ENCODE peak calls at places on chromosomes 6 and 20, in nine cellular contexts. U is effector memory CD8-positive, alpha-beta T cell; R is colonic mucosa; Q is spleen; J is right cardiac atrium; E is NCI-H1092 treated with DMSO at 0.1 percent for 48 hours; A is lower lobe of right lung; Z is activated CD4-positive, alpha-beta T cell treated with anti-CD3 and anti-CD28 coated beads for 1 hour; H is activated B cell treated with CpG ODN at 0.5 μM for 24 hours. Y is an unnamed sample.

GRCh38 chr6:32113386-32114352 is 4.5 kb upstream of the TNXB start:
- DNase-seq in U (no peak), E (no peak), H (no peak), Z (no peak), J (peak), Q (peak), A (peak), R (peak), Y (no peak)

GRCh38 chr20:36391456-36391855 is 85.3 kb downstream of the DLGAP4 start:
- DNase-seq in Q (no peak), E (no peak), J (no peak), H (no peak), U (no peak), A (no peak), Z (no peak), R (no peak), Y (no peak)

GRCh38 chr6:109019911-109020310 is 74.7 kb downstream of the SESN1 start:
- DNase-seq in H (no peak), Q (no peak), Z (no peak), R (no peak), U (no peak), E (no peak), A (no peak), J (no peak), Y (no peak)

GRCh38 chr20:47821481-47822100 is 36.3 kb upstream of the SULF2 start:
- DNase-seq in J (no peak), Z (no peak), H (no peak), A (no peak), Q (peak), E (no peak), U (no peak), R (no peak), Y (no peak)

GRCh38 chr6:17389274-17389847 is 4.0 kb upstream of the CAP2 start:
- DNase-seq in J (no peak), Z (no peak), H (no peak), Q (no peak), A (no peak), U (no peak), E (no peak), R (no peak), Y (no peak)

GRCh38 chr6:85866373-85866740 is 223.7 kb upstream of the SYNCRIP start:
- DNase-seq in Z (no peak), A (no peak), U (no peak), J (no peak), R (no peak), H (no peak), Q (no peak), E (no peak), Y (no peak)

GRCh38 chr20:3925899-3926638 is 36.9 kb downstream of the PANK2 start:
- DNase-seq in H (no peak), U (no peak), R (no peak), Q (no peak), J (no peak), A (no peak), E (no peak), Z (no peak), Y (no peak)

GRCh38 chr6:52612336-52613096 is 35.7 kb upstream of the TRAM2 start:
- DNase-seq in Q (no peak), R (no peak), J (no peak), E (no peak), Z (no peak), A (no peak), H (no peak), U (no peak), Y (no peak)

GRCh38 chr6:152050451-152051195 is 243.1 kb downstream of the ESR1 start:
- DNase-seq in A (no peak), E (no peak), J (no peak), R (no peak), Z (no peak), H (no peak), Q (no peak), U (no peak), Y (no peak)

GRCh38 chr6:27742833-27743573 is 169.2 kb downstream of the OR2B2 start:
- DNase-seq in E (no peak), H (no peak), A (no peak), Z (no peak), J (no peak), Q (no peak), U (no peak), R (no peak), Y (no peak)